ENCODE peak calls at places on chromosomes 11 and 22, in eight cellular contexts. E, R, X, Y, Q, M, O and C are unnamed samples.

GRCh38 chr11:60786811-60787567 is 1.9 kb downstream of the MS4A10 start:
- DNase-seq in E (peak), Y (peak), M (no peak), R (peak), O (no peak), Q (no peak), X (peak), C (no peak)

GRCh38 chr11:70603756-70604211 is 205.5 kb downstream of the CTTN start:
- DNase-seq in Y (peak), M (no peak), Q (no peak), X (peak), R (no peak), O (no peak), E (no peak), C (no peak)

GRCh38 chr22:17483670-17484372 is 79.5 kb upstream of the SLC25A18 start:
- DNase-seq in E (peak), M (no peak), X (no peak), R (peak), O (no peak), Y (no peak), Q (no peak), C (no peak)

GRCh38 chr11:12698049-12698448 is 23.8 kb downstream of the TEAD1 start:
- DNase-seq in Q (no peak), R (no peak), Y (no peak), E (no peak), M (no peak), X (no peak), O (no peak), C (no peak)

GRCh38 chr11:119803139-119803538 is 74.1 kb upstream of the NECTIN1 start:
- DNase-seq in Q (no peak), Y (no peak), E (no peak), R (no peak), M (no peak), O (no peak), X (no peak), C (no peak)

GRCh38 chr22:39994046-39994565 is 648 bp upstream of the FAM83F start:
- DNase-seq in Y (no peak), M (no peak), X (no peak), Q (no peak), R (no peak), E (no peak), O (no peak), C (no peak)

GRCh38 chr22:20109411-20110358 is 6.2 kb upstream of the RANBP1 start:
- DNase-seq in O (no peak), E (no peak), R (no peak), Y (no peak), M (no peak), X (peak), Q (no peak), C (no peak)

GRCh38 chr22:39935622-39936021 is 24.6 kb upstream of the TMA7B start:
- DNase-seq in Y (no peak), Q (no peak), E (no peak), X (no peak), R (no peak), M (no peak), O (no peak), C (no peak)

GRCh38 chr11:118082880-118083543 is 3.8 kb downstream of the SMIM35 start:
- DNase-seq in R (no peak), E (no peak), Q (no peak), M (no peak), O (no peak), X (no peak), Y (no peak), C (no peak)

GRCh38 chr11:1560618-1561251 is 11.3 kb downstream of the DUSP8 start:
- DNase-seq in E (no peak), M (no peak), X (peak), Q (no peak), O (no peak), Y (no peak), R (no peak), C (no peak)

GRCh38 chr11:60378359-60378758 is at the start of gene MS4A7:
- DNase-seq in O (no peak), M (no peak), Y (no peak), X (no peak), R (no peak), Q (no peak), E (no peak), C (no peak)

GRCh38 chr11:47797633-47798032 is 30.5 kb upstream of the FNBP4 start:
- DNase-seq in Y (no peak), E (no peak), R (peak), Q (no peak), O (no peak), M (no peak), X (peak), C (no peak)

GRCh38 chr11:28442113-28442512 is 333.9 kb downstream of the METTL15 start:
- DNase-seq in O (no peak), M (no peak), Q (no peak), Y (no peak), R (no peak), E (no peak), X (no peak), C (no peak)

GRCh38 chr11:126476256-126476970 is 120.9 kb downstream of the ST3GAL4 start:
- DNase-seq in Y (no peak), R (no peak), M (no peak), X (no peak), Q (no peak), E (no peak), O (no peak), C (no peak)

GRCh38 chr22:49838771-49839717 is 11.4 kb upstream of the BRD1 start:
- DNase-seq in Q (no peak), Y (no peak), R (peak), M (no peak), E (no peak), X (peak), O (peak), C (no peak)

GRCh38 chr11:59574467-59574866 is 41.1 kb downstream of the OSBP start:
- DNase-seq in Y (no peak), O (no peak), R (no peak), Q (no peak), M (no peak), X (peak), E (no peak), C (no peak)

GRCh38 chr22:31093090-31093850 is 12.2 kb downstream of the SMTN start:
- DNase-seq in X (peak), R (no peak), E (peak), Q (no peak), Y (peak), M (no peak), O (peak), C (no peak)

GRCh38 chr11:61899146-61899841 is 7.9 kb upstream of the FADS3 start:
- DNase-seq in O (peak), X (peak), R (peak), E (peak), Y (peak), M (peak), Q (peak), C (no peak)

GRCh38 chr11:85182437-85183109 is 444.6 kb downstream of the DLG2 start:
- DNase-seq in Y (no peak), E (peak), X (no peak), R (peak), O (no peak), M (no peak), Q (peak), C (no peak)

GRCh38 chr11:7019500-7020182 is 505 bp downstream of the ZNF214 start:
- DNase-seq in M (no peak), X (peak), R (peak), E (peak), Q (peak), O (peak), Y (peak), C (no peak)

GRCh38 chr11:119175493-119176077 is 7.1 kb downstream of the NLRX1 start:
- DNase-seq in M (no peak), R (peak), Q (no peak), Y (no peak), E (no peak), X (peak), O (no peak), C (no peak)

GRCh38 chr22:44272330-44272729 is 40.4 kb downstream of the SHISAL1 start:
- DNase-seq in R (no peak), X (no peak), Q (no peak), M (no peak), O (no peak), E (no peak), Y (no peak), C (no peak)

GRCh38 chr11:134205729-134206128 is 18.0 kb downstream of the NCAPD3 start:
- DNase-seq in M (no peak), R (no peak), E (no peak), X (no peak), O (no peak), Q (no peak), Y (no peak), C (no peak)

GRCh38 chr11:12577746-12578644 is 96.2 kb upstream of the TEAD1 start:
- DNase-seq in X (no peak), Y (no peak), E (no peak), O (no peak), Q (no peak), M (no peak), R (no peak), C (no peak)

GRCh38 chr11:15704064-15704463 is 589.3 kb downstream of the INSC start:
- DNase-seq in R (no peak), E (no peak), Y (no peak), O (no peak), X (no peak), M (no peak), Q (no peak), C (no peak)

GRCh38 chr11:1181858-1182535 is 24.2 kb downstream of the MUC5AC start:
- DNase-seq in O (no peak), E (no peak), R (no peak), Y (no peak), M (no peak), Q (no peak), X (no peak), C (no peak)

GRCh38 chr11:108101090-108101775 is 20.1 kb upstream of the ACAT1 start:
- DNase-seq in M (no peak), R (no peak), Q (no peak), Y (no peak), E (no peak), X (no peak), O (no peak), C (no peak)

GRCh38 chr22:40509401-40510134 is 127.0 kb downstream of the MRTFA start:
- DNase-seq in E (no peak), M (no peak), Q (no peak), Y (peak), R (peak), O (no peak), X (peak), C (peak)

GRCh38 chr11:132913295-132913694 is 619.0 kb downstream of the OPCML start:
- DNase-seq in O (no peak), Y (no peak), R (no peak), M (no peak), E (no peak), Q (no peak), X (no peak), C (no peak)

GRCh38 chr22:23315341-23315917 is 135.1 kb downstream of the BCR start:
- DNase-seq in M (peak), Y (peak), X (peak), E (peak), Q (peak), O (peak), R (peak), C (peak)

GRCh38 chr11:69605737-69606526 is 35.0 kb upstream of the CCND1 start:
- DNase-seq in X (no peak), R (no peak), Y (no peak), M (no peak), Q (no peak), O (peak), E (no peak), C (no peak)

GRCh38 chr22:23063539-23064380 is 6.6 kb upstream of the GNAZ start:
- DNase-seq in X (peak), E (no peak), Q (no peak), Y (no peak), M (peak), O (peak), R (no peak), C (no peak)

GRCh38 chr11:10459029-10459970 is 4.2 kb downstream of the AMPD3 start:
- DNase-seq in R (peak), Y (no peak), M (no peak), X (no peak), O (peak), E (peak), Q (no peak), C (no peak)

GRCh38 chr22:36852056-36852973 is 8.5 kb upstream of the NCF4 start:
- DNase-seq in X (no peak), O (no peak), E (no peak), Q (no peak), M (no peak), R (no peak), Y (no peak), C (no peak)

GRCh38 chr22:36856121-36856791 is 4.5 kb upstream of the NCF4 start:
- DNase-seq in Y (peak), O (peak), M (peak), E (peak), X (peak), Q (peak), R (peak), C (peak)

GRCh38 chr22:36855478-36855877 is 5.3 kb upstream of the NCF4 start:
- DNase-seq in Q (no peak), M (no peak), Y (no peak), O (no peak), E (no peak), X (no peak), R (no peak), C (no peak)

GRCh38 chr22:36850682-36851081 is 10.1 kb upstream of the NCF4 start:
- DNase-seq in X (no peak), O (no peak), M (no peak), R (no peak), E (no peak), Q (no peak), Y (no peak), C (no peak)

DNA sequence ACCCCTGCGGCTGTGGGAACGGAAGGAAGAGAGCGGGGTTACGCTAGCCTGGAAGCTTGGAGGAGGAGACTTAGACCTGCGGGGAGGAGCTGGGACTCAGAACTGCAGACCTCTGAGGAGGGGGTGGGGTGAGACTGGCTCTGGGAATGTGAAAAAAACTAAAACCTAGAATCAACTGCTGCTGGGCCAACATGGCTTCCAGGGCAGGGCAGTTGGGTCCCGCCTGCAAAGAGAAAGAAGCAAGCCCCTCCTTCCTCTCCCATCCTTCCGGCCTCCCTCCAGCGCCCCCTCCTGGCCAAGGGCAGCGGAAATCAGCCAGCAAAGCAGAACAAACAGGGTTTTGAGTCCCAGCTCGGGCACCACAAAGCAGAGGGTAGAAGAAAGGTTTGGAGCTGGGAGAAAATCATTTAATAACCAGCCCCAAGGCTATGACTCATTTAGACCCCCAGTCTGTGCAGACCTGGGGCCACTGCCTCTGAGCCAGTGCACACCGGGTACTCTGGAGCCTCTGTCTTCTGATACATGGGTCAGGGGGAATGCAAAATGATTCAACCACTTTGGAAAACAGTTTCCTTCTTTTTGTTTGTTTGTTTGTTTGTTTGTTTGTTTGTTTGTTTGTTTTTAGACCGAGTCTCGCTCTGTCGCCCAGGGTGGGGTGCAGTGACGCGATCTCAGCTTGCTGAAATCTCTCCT is 7.3 kb upstream of the NCF4 start:
- DNase-seq in Y (no peak), O (peak), R (peak), E (peak), M (no peak), Q (peak), X (no peak), C (no peak)
- TF ChIP-seq CTCF in Y (no peak), O (peak), R (peak), E (peak), M (peak), Q (peak), X (peak), C (peak)

DNA sequence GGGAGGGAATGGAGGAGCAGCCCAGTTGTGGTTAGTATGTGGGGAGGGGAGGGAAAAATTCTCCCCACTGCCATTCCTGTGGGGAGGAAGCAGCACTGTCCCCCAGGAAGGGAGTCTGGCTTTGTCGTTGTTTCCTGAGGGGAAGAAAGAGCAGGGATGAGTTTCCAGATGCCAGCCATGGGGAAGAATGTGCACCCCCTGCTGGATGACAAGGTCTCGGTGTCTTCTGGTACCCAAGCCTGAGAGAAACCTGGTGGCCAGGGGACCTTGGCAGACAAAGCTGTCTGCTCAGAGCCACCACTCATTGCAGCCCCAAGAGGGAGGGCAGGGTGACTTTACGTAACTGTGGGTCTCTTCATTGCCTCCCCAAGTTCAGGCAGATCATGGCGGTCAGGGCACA is 81.3 kb upstream of the CD82 start:
- DNase-seq in Q (peak), Y (no peak), O (no peak), R (peak), X (peak), E (peak), M (no peak), C (no peak)
- TF ChIP-seq CTCF in Q (peak), Y (no peak), O (peak), R (peak), X (peak), E (peak), M (peak), C (peak)

GRCh38 chr11:64382586-64382985 is 23.6 kb downstream of the RPS6KA4 start:
- DNase-seq in Q (no peak), E (no peak), R (no peak), X (no peak), O (no peak), Y (no peak), M (no peak), C (no peak)

GRCh38 chr11:64383580-64383979 is 24.6 kb downstream of the RPS6KA4 start:
- DNase-seq in Y (no peak), O (no peak), R (no peak), Q (no peak), X (no peak), E (no peak), M (no peak), C (no peak)

GRCh38 chr11:64379817-64380709 is 21.1 kb downstream of the RPS6KA4 start:
- DNase-seq in E (peak), R (no peak), O (no peak), X (peak), Y (no peak), M (no peak), Q (no peak), C (no peak)

GRCh38 chr11:64379160-64379559 is 20.2 kb downstream of the RPS6KA4 start:
- DNase-seq in M (no peak), O (no peak), E (no peak), Q (no peak), R (no peak), X (no peak), Y (no peak), C (no peak)

DNA sequence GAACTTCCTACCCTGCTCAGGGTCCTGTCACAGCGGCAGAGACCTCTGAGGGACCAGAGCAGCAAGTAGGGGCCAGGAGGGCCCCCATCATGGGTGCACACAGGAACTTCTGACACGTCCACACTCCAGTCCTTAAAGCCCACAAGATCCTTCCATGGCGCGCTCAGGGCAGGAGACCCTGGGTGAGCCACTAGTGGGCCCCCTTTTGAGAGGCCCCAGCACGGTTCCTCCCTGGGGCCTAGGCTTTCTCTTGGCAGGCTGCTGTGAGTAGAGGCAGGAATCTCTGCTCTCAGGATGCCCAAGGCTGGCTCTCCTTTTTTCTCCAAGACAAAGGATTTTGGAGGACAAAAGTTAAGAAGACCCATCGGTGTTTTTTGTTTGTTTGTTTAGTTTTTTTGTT is 22.4 kb downstream of the RPS6KA4 start:
- DNase-seq in Q (no peak), X (no peak), E (no peak), O (no peak), M (no peak), Y (no peak), R (no peak), C (no peak)
- TF ChIP-seq CTCF in Q (no peak), X (no peak), E (no peak), O (peak), M (no peak), Y (no peak), R (no peak), C (no peak)

DNA sequence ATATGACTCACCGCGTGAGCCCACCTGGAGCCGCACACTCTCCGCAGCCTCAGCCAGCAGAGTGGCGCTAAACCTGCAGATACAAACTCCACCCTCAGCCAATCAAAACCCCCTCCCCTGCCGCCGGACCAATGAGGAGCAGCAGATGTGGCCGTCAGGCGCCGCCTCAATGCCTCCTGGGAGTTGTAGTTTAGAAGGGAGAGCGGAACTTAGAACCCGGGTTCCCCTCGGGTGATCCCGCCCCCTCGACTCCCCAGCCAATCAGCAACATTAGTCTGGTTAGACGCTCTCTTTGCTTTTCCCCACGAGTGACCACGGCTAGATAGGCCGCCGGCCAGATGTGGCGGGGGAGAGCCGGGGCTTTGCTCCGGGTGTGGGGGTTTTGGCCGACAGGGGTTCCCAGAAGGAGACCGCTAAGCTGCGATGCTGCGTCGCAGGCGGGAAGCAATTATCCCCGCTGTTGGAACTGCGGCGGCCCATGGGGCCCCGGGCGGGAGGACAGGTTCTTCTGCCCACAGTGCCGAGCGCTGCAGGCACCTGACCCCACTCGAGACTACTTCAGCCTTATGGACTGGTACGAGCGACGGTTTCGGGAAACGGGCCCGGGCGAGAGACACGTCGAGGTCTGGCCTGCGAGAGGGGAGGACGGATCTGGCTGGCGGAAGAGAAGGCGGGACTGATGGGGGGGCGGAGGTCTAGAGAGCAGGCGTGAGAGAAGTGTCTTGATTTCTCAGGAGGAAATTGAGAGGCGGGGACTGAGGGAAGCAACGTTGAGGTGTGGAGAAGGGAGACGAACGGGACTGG is at the start of the genes CHEK2 and HSCB:
- DNase-seq in E (peak), Y (peak), X (peak), R (peak), O (peak), M (peak), Q (peak), C (peak)
- TF ChIP-seq CTCF in E (peak), Y (peak), X (no peak), R (no peak), O (peak), M (peak), Q (no peak), C (no peak)